ENCODE peak calls at places on chromosomes 13 and 19, in four cellular contexts. F is Peyer's patch, W is cardiac muscle cell, J is prostate gland. A is an unnamed sample. For H3K4me1, the result is how much of the 10 kb centered on the place peaks cover.

GRCh38 chr19:48624791-48625723 is 5.8 kb downstream of the SPHK2 start:
- DNase-seq in J (no peak), F (peak), W (peak), A (peak)

GRCh38 chr13:47929156-47929555 is 71.9 kb downstream of the SUCLA2 start:
- DNase-seq in J (no peak), W (no peak), F (no peak), A (no peak)

GRCh38 chr19:9205506-9206113 is 13.8 kb downstream of the OR7D4 start:
- DNase-seq in J (peak), F (peak), W (peak), A (peak)

GRCh38 chr13:21822029-21822428 is 151.2 kb downstream of the FGF9 start:
- DNase-seq in F (no peak), W (no peak), J (no peak), A (no peak)

GRCh38 chr13:74210693-74211393 is 76.6 kb upstream of the KLF12 start:
- DNase-seq in W (peak), J (no peak), F (no peak), A (no peak)

GRCh38 chr13:66558511-66558910 is 671.6 kb downstream of the PCDH9 start:
- DNase-seq in W (no peak), J (no peak), F (no peak), A (no peak)

GRCh38 chr13:111007209-111007608 is 92.3 kb upstream of the ANKRD10 start:
- DNase-seq in W (no peak), J (no peak), F (no peak), A (no peak)

GRCh38 chr19:18967358-18968146 is 26.5 kb upstream of the HOMER3 start:
- DNase-seq in F (no peak), W (no peak), J (peak), A (peak)

GRCh38 chr19:36169084-36169760 is 17.0 kb upstream of the COX7A1 start:
- DNase-seq in W (no peak), F (peak), J (peak), A (no peak)

GRCh38 chr19:48194041-48194871 is 23.8 kb downstream of the ZSWIM9 start:
- DNase-seq in W (peak), J (no peak), F (no peak), A (no peak)

GRCh38 chr19:43101950-43102349 is 19.4 kb upstream of the PSG2 start:
- DNase-seq in J (no peak), W (no peak), F (no peak), A (no peak)

GRCh38 chr19:43651758-43652545 is 12.3 kb upstream of the CADM4 start:
- DNase-seq in F (peak), W (peak), J (peak), A (no peak)

GRCh38 chr13:37729876-37730275 is 131.3 kb upstream of the POSTN start:
- DNase-seq in F (no peak), W (no peak), J (no peak), A (no peak)

GRCh38 chr13:49791214-49791752 is 1.2 kb downstream of the KPNA3 start:
- DNase-seq in J (peak), W (peak), F (no peak), A (no peak)

GRCh38 chr13:33519561-33520479 is 234.3 kb upstream of the STARD13 start:
- DNase-seq in W (no peak), J (no peak), F (no peak), A (no peak)

GRCh38 chr19:5801796-5802616 is 2.9 kb upstream of the NRTN start:
- DNase-seq in J (no peak), F (no peak), W (peak), A (no peak)

GRCh38 chr13:90568165-90568564 is 779.3 kb upstream of the MIR17HG start:
- DNase-seq in F (no peak), W (no peak), J (no peak), A (no peak)

GRCh38 chr19:45972081-45972943 is 1.4 kb downstream of the NOVA2 start:
- DNase-seq in W (no peak), J (no peak), F (no peak), A (no peak)

GRCh38 chr19:30686911-30687566 is 314.9 kb downstream of the ZNF536 start:
- DNase-seq in J (no peak), W (peak), F (no peak), A (no peak)

GRCh38 chr19:57583521-57584416 is at the start of gene ZIK1:
- DNase-seq in J (peak), F (peak), W (peak), A (peak)

GRCh38 chr13:74761794-74762193 is 627.6 kb upstream of the KLF12 start:
- DNase-seq in W (no peak), J (no peak), F (no peak), A (no peak)

GRCh38 chr19:42193706-42194105 is 23.8 kb downstream of the DEDD2 start:
- DNase-seq in J (no peak), F (no peak), W (no peak), A (no peak)

GRCh38 chr19:38209671-38210457 is 14.2 kb downstream of the DPF1 start:
- DNase-seq in W (peak), J (peak), F (peak), A (no peak)

GRCh38 chr13:56347014-56347413 is 793.7 kb upstream of the PRR20A start:
- DNase-seq in J (no peak), W (no peak), F (no peak), A (no peak)
- H3K4me3 ChIP-seq in J (no peak), W (no peak), F (no peak), A (no peak)

DNA sequence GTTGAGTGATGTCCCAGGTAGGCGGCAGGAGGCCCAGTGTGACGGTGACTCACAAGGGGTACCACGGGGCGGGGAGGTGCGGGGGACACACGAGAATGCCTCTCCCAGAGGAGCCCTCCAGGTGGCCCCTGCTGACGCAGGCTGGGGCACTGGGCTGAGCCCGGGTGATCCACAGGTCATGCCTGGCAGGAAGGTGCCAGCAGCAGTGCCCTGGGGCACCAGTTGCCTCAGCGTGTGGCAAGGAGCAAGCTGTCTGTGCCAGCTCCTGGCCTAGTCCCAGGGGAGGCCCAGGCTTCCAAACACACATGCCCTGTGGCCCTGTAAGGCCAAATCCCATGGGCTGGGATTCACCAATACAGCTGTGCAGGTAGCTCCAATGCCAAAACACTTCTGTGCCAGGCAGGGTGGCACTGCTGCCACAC is 28.0 kb downstream of the AKT2 start:
- DNase-seq in W (no peak), F (no peak), J (peak), A (no peak)
- H3K4me1 ChIP-seq in W (under half), F (under half), J (under half), A (under half)

GRCh38 chr13:91767681-91768080 is 369.3 kb downstream of the GPC5 start:
- DNase-seq in F (no peak), J (no peak), W (peak), A (no peak)

GRCh38 chr13:91771229-91771628 is 372.8 kb downstream of the GPC5 start:
- DNase-seq in F (no peak), J (no peak), W (no peak), A (no peak)

GRCh38 chr13:91774397-91774796 is 376.0 kb downstream of the GPC5 start:
- DNase-seq in J (no peak), F (no peak), W (no peak), A (no peak)

GRCh38 chr13:91764527-91764926 is 366.1 kb downstream of the GPC5 start:
- DNase-seq in F (no peak), W (no peak), J (no peak), A (no peak)

DNA sequence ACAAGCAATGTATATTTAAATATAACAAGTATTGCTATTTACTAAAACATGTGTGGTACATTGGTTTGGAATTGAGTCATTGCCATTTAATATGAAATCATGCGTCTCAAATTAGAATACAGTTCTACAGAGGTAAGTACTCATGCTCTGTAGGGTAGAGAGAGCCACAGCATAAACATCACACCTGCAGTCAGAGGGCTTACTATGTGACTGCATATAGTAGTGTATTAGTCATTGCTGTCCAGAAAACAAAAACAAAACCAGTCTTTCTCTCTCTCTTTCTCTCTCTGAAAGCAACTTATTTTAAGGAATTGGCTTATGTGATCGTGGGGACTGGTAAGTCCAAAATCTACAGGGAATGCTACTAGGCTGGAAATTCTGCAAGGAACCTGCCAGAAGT is 370.3 kb downstream of the GPC5 start:
- DNase-seq in W (no peak), F (no peak), J (no peak), A (no peak)
- TF ChIP-seq CTCF in W (no peak), F (no peak), J (no peak), A (no peak)

DNA sequence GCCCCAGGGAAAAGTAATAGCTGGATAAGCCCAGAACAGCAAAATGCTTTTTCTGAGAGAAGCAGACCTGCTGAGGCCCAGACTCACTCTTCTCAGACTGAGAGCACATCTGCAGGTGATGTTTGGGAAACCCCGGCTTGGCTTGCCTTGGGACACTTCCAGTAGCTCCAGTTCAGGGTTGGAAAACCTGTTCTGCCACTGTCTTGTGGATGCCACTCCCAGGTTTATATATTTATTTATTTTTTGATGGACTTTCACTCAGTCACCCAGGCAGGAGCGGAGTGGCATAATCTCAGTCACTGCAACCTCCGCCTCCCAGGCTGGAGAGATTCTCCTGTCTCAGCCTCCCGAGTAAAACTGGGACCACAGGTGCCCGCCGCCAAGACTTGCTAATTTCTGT is 8.0 kb upstream of the SMARCA4 start:
- DNase-seq in J (peak), F (peak), W (no peak), A (no peak)
- H3K4me3 ChIP-seq in J (no peak), F (no peak), W (no peak), A (no peak)

GRCh38 chr19:2540646-2541454 is 64.9 kb downstream of the GADD45B start:
- DNase-seq in J (peak), W (peak), F (peak), A (peak)
- H3K4me1 ChIP-seq in J (under half), W (under half), F (under half), A (half or more)

GRCh38 chr19:1590641-1591397 is 1.8 kb downstream of the MBD3 start:
- DNase-seq in F (peak), J (no peak), W (peak), A (no peak)
- TF ChIP-seq CTCF in F (no peak), J (no peak), W (peak), A (no peak)

A was measured in spleen.